ENCODE peak calls at places on chromosomes 6 and 20, in seven cellular contexts. P is fibroblast of mammary gland, M is A549, Q is adrenal gland, B is nephron progenitor cell, Z is fibroblast of pulmonary artery, F is RWPE1. V is an unnamed sample.

GRCh38 chr20:14951707-14952106 is 614.3 kb upstream of the FLRT3 start:
- DNase-seq in F (peak; percentile 56), B (no peak), Z (peak; percentile 68), Q (peak; percentile 35), P (peak; percentile 62), M (no peak), V (peak; percentile 61)

GRCh38 chr6:30206799-30207618 is 6.2 kb downstream of the TRIM26 start:
- DNase-seq in P (peak; percentile 56), M (no peak), Q (peak; percentile 41), F (peak; percentile 38), Z (peak; percentile 30), B (peak; percentile 25), V (peak; percentile 55)

GRCh38 chr6:37456816-37457560 is 24.0 kb downstream of the CMTR1 start:
- DNase-seq in F (peak; percentile 53), Z (peak; percentile 83), P (peak; percentile 96), B (no peak), Q (peak; percentile 38), M (no peak), V (peak; percentile 38)

GRCh38 chr6:142947702-142948480 is 2.9 kb upstream of the HIVEP2 start:
- DNase-seq in Q (no peak), B (no peak), P (no peak), F (no peak), M (no peak), Z (no peak), V (no peak)

GRCh38 chr20:15020845-15021244 is 683.4 kb upstream of the FLRT3 start:
- DNase-seq in B (no peak), Q (no peak), P (no peak), F (no peak), M (no peak), Z (no peak), V (no peak)

GRCh38 chr20:61688411-61688810 is 377.3 kb downstream of the TAF4 start:
- DNase-seq in Q (no peak), B (no peak), P (no peak), M (no peak), F (no peak), Z (no peak), V (no peak)

GRCh38 chr6:130696806-130697205 is 130.4 kb upstream of the SMLR1 start:
- DNase-seq in Q (no peak), Z (no peak), F (no peak), P (peak; percentile 59), B (no peak), M (no peak), V (peak; percentile 55)

GRCh38 chr6:156639023-156639728 is 138.0 kb upstream of the ARID1B start:
- DNase-seq in F (no peak), P (peak; percentile 12), Q (no peak), M (no peak), B (no peak), Z (no peak), V (no peak)

GRCh38 chr6:77880501-77880900 is 227.7 kb downstream of the MEI4 start:
- DNase-seq in M (no peak), Z (peak; percentile 10), F (no peak), P (peak; percentile 34), Q (no peak), B (no peak), V (no peak)

GRCh38 chr6:40543133-40543532 is 44.0 kb downstream of the LRFN2 start:
- DNase-seq in Q (no peak), Z (no peak), F (no peak), B (no peak), P (no peak), M (no peak), V (no peak)

GRCh38 chr20:10074513-10074912 is 39.7 kb downstream of the ANKEF1 start:
- DNase-seq in Z (peak; percentile 88), F (peak; percentile 88), B (no peak), Q (peak; percentile 58), M (peak; percentile 75), P (peak; percentile 98), V (peak; percentile 96)

GRCh38 chr20:54680872-54681297 is 205.5 kb downstream of the DOK5 start:
- DNase-seq in Z (peak; percentile 58), Q (peak; percentile 31), P (peak; percentile 47), M (no peak), F (peak; percentile 35), B (peak; percentile 47), V (peak; percentile 6)

GRCh38 chr20:50953821-50954220 is 4.5 kb downstream of the DPM1 start:
- DNase-seq in P (no peak), Z (no peak), B (no peak), Q (no peak), F (no peak), M (no peak), V (no peak)

GRCh38 chr6:14130431-14131075 is 13.0 kb downstream of the CD83 start:
- DNase-seq in M (no peak), Q (peak; percentile 77), P (no peak), F (no peak), Z (no peak), B (peak; percentile 27), V (no peak)

GRCh38 chr6:753486-753885 is 60.5 kb upstream of the EXOC2 start:
- DNase-seq in F (no peak), Z (no peak), B (no peak), P (peak; percentile 2), M (no peak), Q (no peak), V (no peak)

GRCh38 chr6:10215711-10216110 is 199.2 kb downstream of the TFAP2A start:
- DNase-seq in M (no peak), P (no peak), B (no peak), Z (no peak), F (no peak), Q (no peak), V (no peak)

GRCh38 chr6:149754573-149754972 is 5.0 kb downstream of the PCMT1 start:
- DNase-seq in P (no peak), F (no peak), B (no peak), Q (no peak), Z (no peak), M (no peak), V (no peak)

GRCh38 chr6:147075326-147075840 is 128.8 kb upstream of the STXBP5 start:
- DNase-seq in P (no peak), Z (no peak), Q (no peak), F (no peak), M (no peak), B (no peak), V (no peak)

GRCh38 chr6:126118058-126118759 is 131.9 kb downstream of the TRMT11 start:
- DNase-seq in M (no peak), P (peak; percentile 18), Q (no peak), F (no peak), B (no peak), Z (peak; percentile 40), V (peak; percentile 8)

GRCh38 chr6:161630674-161631073 is 356.8 kb upstream of the AGPAT4 start:
- DNase-seq in M (no peak), Q (no peak), Z (no peak), P (peak; percentile 61), F (no peak), B (no peak), V (peak; percentile 25)

GRCh38 chr6:116066789-116067188 is 6.1 kb upstream of the FRK start:
- DNase-seq in F (no peak), Z (no peak), Q (no peak), M (no peak), B (no peak), P (no peak), V (no peak)

DNA sequence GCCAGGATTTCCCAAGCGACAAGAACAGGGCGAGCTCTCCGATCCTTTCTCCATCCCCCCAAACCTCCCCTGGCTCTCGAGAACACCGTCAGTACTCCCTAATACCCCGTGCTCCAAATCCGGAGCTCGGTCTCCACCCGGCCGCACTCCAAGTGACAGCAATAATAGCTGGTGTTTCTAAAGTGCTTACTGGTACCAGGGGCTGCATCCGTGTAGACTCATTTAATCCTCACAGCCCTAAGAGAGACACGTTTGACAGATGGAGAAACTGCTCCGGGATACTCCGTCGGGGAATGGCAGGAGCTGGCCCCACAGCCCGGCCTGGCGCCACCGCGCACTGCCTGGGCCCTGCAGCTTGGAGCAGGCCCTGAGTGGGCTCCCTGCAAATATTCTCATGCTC is 277.0 kb upstream of the QKI start:
- DNase-seq in Q (no peak), B (no peak), M (no peak), F (no peak), P (no peak), Z (no peak), V (no peak)
- TF ChIP-seq CTCF in Q (no peak), B (no peak), M (no peak), F (no peak), P (no peak), Z (no peak), V (no peak)

GRCh38 chr6:167238169-167238693 is 52.9 kb upstream of the UNC93A start:
- DNase-seq in F (no peak), P (no peak), Q (no peak), B (peak; percentile 46), M (no peak), Z (no peak), V (no peak)

GRCh38 chr6:167236239-167236571 is 54.9 kb upstream of the UNC93A start:
- DNase-seq in F (no peak), B (no peak), Q (no peak), Z (no peak), P (no peak), M (no peak), V (no peak)

GRCh38 chr6:167235421-167236238 is 55.5 kb upstream of the UNC93A start:
- DNase-seq in P (no peak), F (no peak), Q (no peak), M (no peak), Z (no peak), B (no peak), V (no peak)

GRCh38 chr6:167238694-167239467 is 52.2 kb upstream of the UNC93A start:
- DNase-seq in P (no peak), M (no peak), F (no peak), Z (no peak), B (no peak), Q (no peak), V (no peak)

GRCh38 chr6:167237438-167237837 is 53.7 kb upstream of the UNC93A start:
- DNase-seq in F (no peak), Q (no peak), B (no peak), Z (no peak), P (no peak), M (no peak), V (no peak)
- TF ChIP-seq CTCF in F (no peak), Q (no peak), B (no peak), Z (no peak), P (no peak), M (no peak), V (no peak)

GRCh38 chr6:7745942-7746341 is 20.0 kb downstream of the BMP6 start:
- DNase-seq in P (no peak), F (no peak), Q (no peak), Z (no peak), B (no peak), M (no peak), V (no peak)
- TF ChIP-seq CTCF in P (no peak), F (no peak), Q (no peak), Z (no peak), B (no peak), M (no peak), V (no peak)

GRCh38 chr6:34065470-34066283 is 80.2 kb downstream of the GRM4 start:
- DNase-seq in Q (no peak), M (no peak), P (no peak), Z (no peak), F (no peak), B (no peak), V (no peak)

GRCh38 chr6:34066772-34067770 is 78.8 kb downstream of the GRM4 start:
- DNase-seq in B (no peak), Q (no peak), Z (no peak), P (no peak), F (no peak), M (no peak), V (no peak)

GRCh38 chr6:34066284-34066571 is 79.7 kb downstream of the GRM4 start:
- DNase-seq in B (no peak), P (no peak), Z (no peak), F (no peak), Q (no peak), M (no peak), V (no peak)

GRCh38 chr6:34068462-34069044 is 77.3 kb downstream of the GRM4 start:
- DNase-seq in B (no peak), Z (no peak), Q (no peak), P (no peak), F (no peak), M (no peak), V (no peak)

GRCh38 chr6:34067814-34068213 is 78.1 kb downstream of the GRM4 start:
- DNase-seq in Q (no peak), M (peak; percentile 13), B (no peak), Z (no peak), F (no peak), P (no peak), V (peak; percentile 18)
- TF ChIP-seq CTCF in Q (no peak), M (peak; percentile 11), B (no peak), Z (no peak), F (no peak), P (no peak), V (no peak)

V was measured in foreskin fibroblast.